ENCODE peak calls at places on chromosomes 5 and 9, in ten cellular contexts. One of them, this sample, is unnamed.

GRCh38 chr9:82922686-82923085 is 140.3 kb downstream of the RASEF start:
- DNase-seq in NCI-H1105 treated with DMSO at 0.1 percent for 48 hours: no peak
- DNase-seq in aorta: no peak
- DNase-seq in Calu3: no peak
- DNase-seq in HCT116: no peak
- DNase-seq in AG04450: no peak
- DNase-seq in T-helper 1 cell: no peak
- DNase-seq in dorsolateral prefrontal cortex: no peak
- DNase-seq in stimulated activated CD4-positive, alpha-beta T cell treated with anti-CD3 and anti-CD28 coated beads, Interleukin-12 subunit alpha, Interleukin-12 subunit beta, amount 100 ng/mL, for 4 hours: no peak
- DNase-seq in NAMALWA: no peak
- DNase-seq in this sample: no peak

GRCh38 chr5:146199216-146199815 is 4.1 kb upstream of the RBM27 start:
- DNase-seq in NCI-H1105 treated with DMSO at 0.1 percent for 48 hours: no peak
- DNase-seq in aorta: no peak
- DNase-seq in Calu3: no peak
- DNase-seq in HCT116: no peak
- DNase-seq in AG04450: no peak
- DNase-seq in T-helper 1 cell: no peak
- DNase-seq in dorsolateral prefrontal cortex: no peak
- DNase-seq in stimulated activated CD4-positive, alpha-beta T cell treated with anti-CD3 and anti-CD28 coated beads, Interleukin-12 subunit alpha, Interleukin-12 subunit beta, amount 100 ng/mL, for 4 hours: no peak
- DNase-seq in NAMALWA: no peak
- DNase-seq in this sample: no peak

GRCh38 chr5:133449181-133449580 is 163.2 kb downstream of the FSTL4 start:
- DNase-seq in NCI-H1105 treated with DMSO at 0.1 percent for 48 hours: no peak
- DNase-seq in aorta: no peak
- DNase-seq in Calu3: no peak
- DNase-seq in HCT116: no peak
- DNase-seq in AG04450: no peak
- DNase-seq in T-helper 1 cell: no peak
- DNase-seq in dorsolateral prefrontal cortex: no peak
- DNase-seq in stimulated activated CD4-positive, alpha-beta T cell treated with anti-CD3 and anti-CD28 coated beads, Interleukin-12 subunit alpha, Interleukin-12 subunit beta, amount 100 ng/mL, for 4 hours: no peak
- DNase-seq in NAMALWA: no peak
- DNase-seq in this sample: no peak

GRCh38 chr5:36459191-36460135 is 146.9 kb upstream of the SLC1A3 start:
- DNase-seq in NCI-H1105 treated with DMSO at 0.1 percent for 48 hours: no peak
- DNase-seq in aorta: no peak
- DNase-seq in Calu3: peak
- DNase-seq in HCT116: peak
- DNase-seq in AG04450: no peak
- DNase-seq in T-helper 1 cell: no peak
- DNase-seq in dorsolateral prefrontal cortex: no peak
- DNase-seq in stimulated activated CD4-positive, alpha-beta T cell treated with anti-CD3 and anti-CD28 coated beads, Interleukin-12 subunit alpha, Interleukin-12 subunit beta, amount 100 ng/mL, for 4 hours: no peak
- DNase-seq in NAMALWA: peak
- DNase-seq in this sample: no peak

GRCh38 chr9:136784997-136785361 is 6.2 kb upstream of the TMEM141 start:
- DNase-seq in NCI-H1105 treated with DMSO at 0.1 percent for 48 hours: no peak
- DNase-seq in aorta: no peak
- DNase-seq in Calu3: peak
- DNase-seq in HCT116: no peak
- DNase-seq in AG04450: no peak
- DNase-seq in T-helper 1 cell: no peak
- DNase-seq in dorsolateral prefrontal cortex: no peak
- DNase-seq in stimulated activated CD4-positive, alpha-beta T cell treated with anti-CD3 and anti-CD28 coated beads, Interleukin-12 subunit alpha, Interleukin-12 subunit beta, amount 100 ng/mL, for 4 hours: no peak
- DNase-seq in NAMALWA: no peak
- DNase-seq in this sample: no peak

GRCh38 chr5:68037541-68037940 is 178.0 kb upstream of the PIK3R1 start:
- DNase-seq in NCI-H1105 treated with DMSO at 0.1 percent for 48 hours: no peak
- DNase-seq in aorta: no peak
- DNase-seq in Calu3: no peak
- DNase-seq in HCT116: no peak
- DNase-seq in AG04450: no peak
- DNase-seq in T-helper 1 cell: no peak
- DNase-seq in dorsolateral prefrontal cortex: no peak
- DNase-seq in stimulated activated CD4-positive, alpha-beta T cell treated with anti-CD3 and anti-CD28 coated beads, Interleukin-12 subunit alpha, Interleukin-12 subunit beta, amount 100 ng/mL, for 4 hours: no peak
- DNase-seq in NAMALWA: no peak
- DNase-seq in this sample: no peak

GRCh38 chr5:172766287-172767104 is 4.5 kb downstream of the DUSP1 start:
- DNase-seq in NCI-H1105 treated with DMSO at 0.1 percent for 48 hours: no peak
- DNase-seq in aorta: peak
- DNase-seq in Calu3: no peak
- DNase-seq in HCT116: no peak
- DNase-seq in AG04450: no peak
- DNase-seq in T-helper 1 cell: peak
- DNase-seq in dorsolateral prefrontal cortex: peak
- DNase-seq in stimulated activated CD4-positive, alpha-beta T cell treated with anti-CD3 and anti-CD28 coated beads, Interleukin-12 subunit alpha, Interleukin-12 subunit beta, amount 100 ng/mL, for 4 hours: no peak
- DNase-seq in NAMALWA: peak
- DNase-seq in this sample: no peak

GRCh38 chr9:132078369-132079356 is 1.0 kb downstream of the MED27 start:
- DNase-seq in NCI-H1105 treated with DMSO at 0.1 percent for 48 hours: peak
- DNase-seq in aorta: peak
- DNase-seq in Calu3: no peak
- DNase-seq in HCT116: no peak
- DNase-seq in AG04450: no peak
- DNase-seq in T-helper 1 cell: no peak
- DNase-seq in dorsolateral prefrontal cortex: no peak
- DNase-seq in stimulated activated CD4-positive, alpha-beta T cell treated with anti-CD3 and anti-CD28 coated beads, Interleukin-12 subunit alpha, Interleukin-12 subunit beta, amount 100 ng/mL, for 4 hours: no peak
- DNase-seq in NAMALWA: no peak
- DNase-seq in this sample: peak

GRCh38 chr5:139131062-139131856 is 66.9 kb downstream of the SIL1 start:
- DNase-seq in NCI-H1105 treated with DMSO at 0.1 percent for 48 hours: peak
- DNase-seq in aorta: peak
- DNase-seq in Calu3: no peak
- DNase-seq in HCT116: no peak
- DNase-seq in AG04450: no peak
- DNase-seq in T-helper 1 cell: no peak
- DNase-seq in dorsolateral prefrontal cortex: peak
- DNase-seq in stimulated activated CD4-positive, alpha-beta T cell treated with anti-CD3 and anti-CD28 coated beads, Interleukin-12 subunit alpha, Interleukin-12 subunit beta, amount 100 ng/mL, for 4 hours: no peak
- DNase-seq in NAMALWA: no peak
- DNase-seq in this sample: no peak

GRCh38 chr5:143229896-143230675 is 173.4 kb downstream of the NR3C1 start:
- DNase-seq in NCI-H1105 treated with DMSO at 0.1 percent for 48 hours: no peak
- DNase-seq in aorta: no peak
- DNase-seq in Calu3: peak
- DNase-seq in HCT116: no peak
- DNase-seq in AG04450: no peak
- DNase-seq in T-helper 1 cell: no peak
- DNase-seq in dorsolateral prefrontal cortex: no peak
- DNase-seq in stimulated activated CD4-positive, alpha-beta T cell treated with anti-CD3 and anti-CD28 coated beads, Interleukin-12 subunit alpha, Interleukin-12 subunit beta, amount 100 ng/mL, for 4 hours: no peak
- DNase-seq in NAMALWA: peak
- DNase-seq in this sample: no peak

GRCh38 chr5:117621921-117622320 is 1047.3 kb upstream of the SEMA6A start:
- DNase-seq in NCI-H1105 treated with DMSO at 0.1 percent for 48 hours: no peak
- DNase-seq in aorta: no peak
- DNase-seq in Calu3: no peak
- DNase-seq in HCT116: no peak
- DNase-seq in AG04450: no peak
- DNase-seq in T-helper 1 cell: no peak
- DNase-seq in dorsolateral prefrontal cortex: no peak
- DNase-seq in stimulated activated CD4-positive, alpha-beta T cell treated with anti-CD3 and anti-CD28 coated beads, Interleukin-12 subunit alpha, Interleukin-12 subunit beta, amount 100 ng/mL, for 4 hours: no peak
- DNase-seq in NAMALWA: no peak
- DNase-seq in this sample: no peak

GRCh38 chr9:115891929-115892328 is 261.7 kb upstream of the PAPPA start:
- DNase-seq in NCI-H1105 treated with DMSO at 0.1 percent for 48 hours: no peak
- DNase-seq in aorta: no peak
- DNase-seq in Calu3: no peak
- DNase-seq in HCT116: no peak
- DNase-seq in AG04450: peak
- DNase-seq in T-helper 1 cell: no peak
- DNase-seq in dorsolateral prefrontal cortex: no peak
- DNase-seq in stimulated activated CD4-positive, alpha-beta T cell treated with anti-CD3 and anti-CD28 coated beads, Interleukin-12 subunit alpha, Interleukin-12 subunit beta, amount 100 ng/mL, for 4 hours: no peak
- DNase-seq in NAMALWA: no peak
- DNase-seq in this sample: no peak

GRCh38 chr5:154157483-154158378 is 32.8 kb upstream of the GALNT10 start:
- DNase-seq in NCI-H1105 treated with DMSO at 0.1 percent for 48 hours: no peak
- DNase-seq in aorta: no peak
- DNase-seq in Calu3: no peak
- DNase-seq in HCT116: no peak
- DNase-seq in AG04450: no peak
- DNase-seq in T-helper 1 cell: no peak
- DNase-seq in dorsolateral prefrontal cortex: no peak
- DNase-seq in stimulated activated CD4-positive, alpha-beta T cell treated with anti-CD3 and anti-CD28 coated beads, Interleukin-12 subunit alpha, Interleukin-12 subunit beta, amount 100 ng/mL, for 4 hours: no peak
- DNase-seq in NAMALWA: peak
- DNase-seq in this sample: no peak

GRCh38 chr5:1338196-1338490 is 6.8 kb downstream of the CLPTM1L start:
- DNase-seq in NCI-H1105 treated with DMSO at 0.1 percent for 48 hours: no peak
- DNase-seq in aorta: peak
- DNase-seq in Calu3: no peak
- DNase-seq in HCT116: no peak
- DNase-seq in AG04450: no peak
- DNase-seq in T-helper 1 cell: no peak
- DNase-seq in dorsolateral prefrontal cortex: no peak
- DNase-seq in stimulated activated CD4-positive, alpha-beta T cell treated with anti-CD3 and anti-CD28 coated beads, Interleukin-12 subunit alpha, Interleukin-12 subunit beta, amount 100 ng/mL, for 4 hours: no peak
- DNase-seq in NAMALWA: no peak
- DNase-seq in this sample: no peak

GRCh38 chr5:3389471-3390026 is 206.1 kb upstream of the IRX1 start:
- DNase-seq in NCI-H1105 treated with DMSO at 0.1 percent for 48 hours: no peak
- DNase-seq in aorta: no peak
- DNase-seq in Calu3: no peak
- DNase-seq in HCT116: no peak
- DNase-seq in AG04450: no peak
- DNase-seq in T-helper 1 cell: no peak
- DNase-seq in dorsolateral prefrontal cortex: no peak
- DNase-seq in stimulated activated CD4-positive, alpha-beta T cell treated with anti-CD3 and anti-CD28 coated beads, Interleukin-12 subunit alpha, Interleukin-12 subunit beta, amount 100 ng/mL, for 4 hours: no peak
- DNase-seq in NAMALWA: no peak
- DNase-seq in this sample: no peak

GRCh38 chr5:15683332-15683731 is 183.4 kb downstream of the FBXL7 start:
- DNase-seq in NCI-H1105 treated with DMSO at 0.1 percent for 48 hours: no peak
- DNase-seq in aorta: no peak
- DNase-seq in Calu3: no peak
- DNase-seq in HCT116: no peak
- DNase-seq in AG04450: no peak
- DNase-seq in T-helper 1 cell: no peak
- DNase-seq in dorsolateral prefrontal cortex: no peak
- DNase-seq in stimulated activated CD4-positive, alpha-beta T cell treated with anti-CD3 and anti-CD28 coated beads, Interleukin-12 subunit alpha, Interleukin-12 subunit beta, amount 100 ng/mL, for 4 hours: no peak
- DNase-seq in NAMALWA: peak
- DNase-seq in this sample: no peak

This sample was measured in NCI-H2081.